ENCODE peak calls at places on chromosomes 1 and 21, in seven cellular contexts. B is SHP77, M is GM03348, W is astrocyte of the spinal cord, O is foreskin melanocyte, U is dorsolateral prefrontal cortex, S is lower lobe of right lung. H is an unnamed sample.
A peak's percentile ranks its signal among the peaks of the same experiment; 100 is the strongest.

GRCh38 chr1:36584874-36585759 is 102.4 kb upstream of the CSF3R start:
- DNase-seq in M (no peak), S (no peak), U (no peak), W (no peak), O (no peak), B (no peak), H (no peak)

GRCh38 chr1:201447911-201448871 is 20.8 kb downstream of the PHLDA3 start:
- DNase-seq in M (peak; percentile 91), U (peak; percentile 82), W (peak; percentile 73), O (peak; percentile 96), B (peak; percentile 58), S (peak; percentile 86), H (no peak)

GRCh38 chr1:13725714-13726175 is 25.8 kb downstream of the PRDM2 start:
- DNase-seq in O (no peak), S (no peak), W (peak; percentile 82), U (no peak), B (peak; percentile 7), M (peak; percentile 56), H (no peak)

GRCh38 chr21:25491267-25491666 is 116.0 kb downstream of the MRPL39 start:
- DNase-seq in M (no peak), S (no peak), B (no peak), U (no peak), O (no peak), W (no peak), H (no peak)

GRCh38 chr1:70168283-70168682 is 37.1 kb downstream of the LRRC40 start:
- DNase-seq in W (no peak), B (no peak), O (no peak), M (no peak), U (no peak), S (no peak), H (no peak)

GRCh38 chr1:8604041-8604942 is 213.1 kb downstream of the RERE start:
- DNase-seq in M (no peak), S (no peak), O (no peak), W (no peak), B (no peak), U (no peak), H (no peak)

GRCh38 chr1:181577475-181577874 is 94.2 kb downstream of the CACNA1E start:
- DNase-seq in O (no peak), U (peak; percentile 42), M (no peak), W (no peak), S (no peak), B (no peak), H (no peak)

GRCh38 chr1:208077232-208077751 is 166.4 kb upstream of the CD34 start:
- DNase-seq in B (no peak), M (no peak), O (peak; percentile 46), S (no peak), W (no peak), U (peak; percentile 50), H (no peak)

GRCh38 chr1:17507916-17508315 is 31.6 kb upstream of the ARHGEF10L start:
- DNase-seq in M (peak; percentile 43), U (no peak), O (no peak), S (no peak), B (no peak), W (no peak), H (no peak)

GRCh38 chr1:2528966-2529750 is 905 bp downstream of the HES5 start:
- DNase-seq in U (no peak), S (no peak), B (no peak), O (peak; percentile 79), M (peak; percentile 36), W (peak; percentile 31), H (no peak)

GRCh38 chr1:66282343-66282852 is 251.6 kb upstream of the SGIP1 start:
- DNase-seq in W (peak; percentile 77), O (no peak), U (no peak), S (no peak), B (no peak), M (peak; percentile 42), H (no peak)

GRCh38 chr1:228079013-228079412 is 3.5 kb upstream of the ARF1 start:
- DNase-seq in S (peak; percentile 35), U (no peak), W (no peak), O (no peak), B (no peak), M (no peak), H (no peak)

H was measured in chondrocyte.